ENCODE peak calls at places on chromosomes 5 and 9, in four cellular contexts. H, F, J and B are unnamed samples.

GRCh38 chr9:98823666-98824334 is 16.3 kb downstream of the GALNT12 start:
- DNase-seq in J (no peak), F (no peak), H (no peak), B (no peak)

GRCh38 chr9:121372563-121373400 is 2.7 kb upstream of the STOM start:
- DNase-seq in J (no peak), H (no peak), F (no peak), B (no peak)

GRCh38 chr5:107651326-107651725 is 19.4 kb downstream of the EFNA5 start:
- DNase-seq in H (no peak), J (no peak), F (no peak), B (no peak)

GRCh38 chr5:142433526-142434321 is 108.9 kb upstream of the SPRY4 start:
- DNase-seq in F (no peak), J (no peak), H (peak), B (no peak)

GRCh38 chr5:751496-751895 is 33.0 kb downstream of the ZDHHC11B start:
- DNase-seq in H (no peak), J (no peak), F (no peak), B (peak)

GRCh38 chr5:123035950-123036390 is 555 bp downstream of the PPIC start:
- DNase-seq in H (peak), J (no peak), F (no peak), B (peak)

GRCh38 chr5:145793574-145793973 is 41.6 kb downstream of the PRELID2 start:
- DNase-seq in H (no peak), F (no peak), J (no peak), B (no peak)

GRCh38 chr5:30040483-30041116 is 1152.9 kb upstream of the CDH6 start:
- DNase-seq in J (peak), H (peak), F (peak), B (no peak)